ENCODE peak calls at places on chromosomes 16 and 17, in six cellular contexts. X, Q, W, G, V and H are unnamed samples.

GRCh38 chr16:22270525-22270924 is 26.7 kb upstream of the POLR3E start:
- DNase-seq in X (no peak), Q (no peak), W (no peak), G (no peak), V (no peak), H (no peak)

GRCh38 chr17:67602974-67603373 is 114.8 kb upstream of the NOL11 start:
- DNase-seq in X (peak), Q (peak), W (peak), G (peak), V (peak), H (peak)

GRCh38 chr16:73771676-73772075 is 524.9 kb upstream of the PSMD7 start:
- DNase-seq in X (no peak), Q (no peak), W (no peak), G (no peak), V (no peak), H (no peak)

GRCh38 chr16:89363621-89364393 is 126.6 kb downstream of the ANKRD11 start:
- DNase-seq in X (peak), Q (peak), W (peak), G (peak), V (no peak), H (no peak)

GRCh38 chr17:48555616-48556533 is 11.0 kb upstream of the HOXB2 start:
- DNase-seq in X (no peak), Q (peak), W (peak), G (peak), V (no peak), H (no peak)

GRCh38 chr17:63433746-63434591 is 12.1 kb downstream of the CYB561 start:
- DNase-seq in X (no peak), Q (no peak), W (peak), G (peak), V (no peak), H (no peak)

GRCh38 chr17:33435716-33436301 is 142.7 kb upstream of the ASIC2 start:
- DNase-seq in X (no peak), Q (no peak), W (no peak), G (peak), V (no peak), H (no peak)

GRCh38 chr17:42750730-42751356 is 6.0 kb upstream of the EZH1 start:
- DNase-seq in X (no peak), Q (no peak), W (no peak), G (no peak), V (no peak), H (no peak)

GRCh38 chr17:45296003-45296832 is 20.6 kb downstream of the MAP3K14 start:
- DNase-seq in X (no peak), Q (no peak), W (peak), G (peak), V (no peak), H (no peak)

GRCh38 chr17:47735536-47736011 is 2.5 kb downstream of the TBX21 start:
- DNase-seq in X (no peak), Q (peak), W (no peak), G (no peak), V (no peak), H (no peak)

GRCh38 chr17:4679652-4680051 is 24.3 kb downstream of the PELP1 start:
- DNase-seq in X (peak), Q (no peak), W (peak), G (peak), V (no peak), H (no peak)

GRCh38 chr16:22683258-22683657 is 130.7 kb upstream of the HS3ST2 start:
- DNase-seq in X (no peak), Q (no peak), W (no peak), G (no peak), V (no peak), H (no peak)

GRCh38 chr16:65975049-65975708 is 391.3 kb upstream of the CDH5 start:
- DNase-seq in X (peak), Q (no peak), W (peak), G (peak), V (no peak), H (peak)

GRCh38 chr17:32265896-32266388 is 310 bp downstream of the RHBDL3 start:
- DNase-seq in X (no peak), Q (no peak), W (no peak), G (no peak), V (no peak), H (no peak)

GRCh38 chr17:77034677-77035424 is 105.9 kb upstream of the SEC14L1 start:
- DNase-seq in X (no peak), Q (no peak), W (no peak), G (no peak), V (no peak), H (no peak)

GRCh38 chr17:10271004-10271620 is 72.7 kb upstream of the GAS7 start:
- DNase-seq in X (no peak), Q (no peak), W (no peak), G (no peak), V (no peak), H (no peak)

GRCh38 chr17:17752822-17753448 is 71.7 kb downstream of the RAI1 start:
- DNase-seq in X (peak), Q (peak), W (no peak), G (peak), V (no peak), H (no peak)

GRCh38 chr17:38733315-38734234 is 3.4 kb downstream of the CISD3 start:
- DNase-seq in X (peak), Q (peak), W (no peak), G (no peak), V (no peak), H (no peak)

GRCh38 chr17:50171371-50172071 is 5.7 kb downstream of the SGCA start:
- DNase-seq in X (no peak), Q (no peak), W (no peak), G (no peak), V (no peak), H (no peak)

GRCh38 chr17:64424318-64424717 is 24.6 kb upstream of the MILR1 start:
- DNase-seq in X (no peak), Q (no peak), W (no peak), G (peak), V (no peak), H (no peak)

GRCh38 chr16:86529160-86529559 is 18.8 kb downstream of the FOXF1 start:
- DNase-seq in X (no peak), Q (no peak), W (peak), G (peak), V (no peak), H (no peak)

GRCh38 chr16:17238285-17239028 is 232.3 kb downstream of the XYLT1 start:
- DNase-seq in X (no peak), Q (no peak), W (no peak), G (no peak), V (no peak), H (no peak)

GRCh38 chr16:52597772-52598483 is 51.0 kb upstream of the TOX3 start:
- DNase-seq in X (peak), Q (peak), W (no peak), G (no peak), V (peak), H (peak)

GRCh38 chr17:383771-384621 is 31.4 kb upstream of the RPH3AL start:
- DNase-seq in X (no peak), Q (no peak), W (no peak), G (no peak), V (no peak), H (no peak)

GRCh38 chr17:385195-385835 is 32.7 kb upstream of the RPH3AL start:
- DNase-seq in X (peak), Q (peak), W (no peak), G (peak), V (peak), H (no peak)

GRCh38 chr17:385836-386144 is 33.2 kb upstream of the RPH3AL start:
- DNase-seq in X (no peak), Q (no peak), W (no peak), G (no peak), V (no peak), H (no peak)

GRCh38 chr17:386145-386876 is 33.7 kb upstream of the RPH3AL start:
- DNase-seq in X (peak), Q (peak), W (no peak), G (peak), V (peak), H (no peak)

GRCh38 chr17:384622-385194 is 32.1 kb upstream of the RPH3AL start:
- DNase-seq in X (no peak), Q (no peak), W (no peak), G (no peak), V (no peak), H (no peak)
- H2BK120ac ChIP-seq in X (no peak), Q (no peak), W (no peak), G (peak), V (peak), H (no peak)

GRCh38 chr17:73072254-73072962 is 20.1 kb downstream of the SLC39A11 start:
- DNase-seq in X (no peak), Q (no peak), W (no peak), G (no peak), V (no peak), H (no peak)
- H2BK120ac ChIP-seq in X (no peak), Q (no peak), W (peak), G (no peak), V (no peak), H (no peak)

GRCh38 chr16:87853411-87854052 is 15.8 kb downstream of the SLC7A5 start:
- DNase-seq in X (peak), Q (peak), W (peak), G (peak), V (peak), H (peak)
- H2BK120ac ChIP-seq in X (peak), Q (no peak), W (peak), G (peak), V (no peak), H (peak)

GRCh38 chr17:39980402-39981206 is at the start of gene PSMD3:
- DNase-seq in X (peak), Q (peak), W (peak), G (peak), V (peak), H (peak)

GRCh38 chr17:39981207-39982068 is 831 bp downstream of the PSMD3 start:
- DNase-seq in X (peak), Q (no peak), W (no peak), G (peak), V (no peak), H (no peak)

GRCh38 chr17:39979865-39980401 is 674 bp upstream of the PSMD3 start:
- DNase-seq in X (peak), Q (peak), W (peak), G (peak), V (no peak), H (no peak)

GRCh38 chr17:39979021-39979660 is 1.5 kb upstream of the PSMD3 start:
- DNase-seq in X (peak), Q (no peak), W (peak), G (peak), V (no peak), H (no peak)

GRCh38 chr17:39982069-39982371 is 1.4 kb downstream of the PSMD3 start:
- DNase-seq in X (no peak), Q (no peak), W (no peak), G (no peak), V (no peak), H (no peak)
- H2BK120ac ChIP-seq in X (no peak), Q (no peak), W (no peak), G (no peak), V (no peak), H (no peak)

GRCh38 chr17:79686476-79686875 is 44.3 kb upstream of the ENPP7 start:
- DNase-seq in X (no peak), Q (no peak), W (no peak), G (no peak), V (no peak), H (no peak)
- H2BK120ac ChIP-seq in X (no peak), Q (no peak), W (no peak), G (no peak), V (no peak), H (no peak)

GRCh38 chr17:57947369-57947768 is 7.8 kb downstream of the CUEDC1 start:
- DNase-seq in X (no peak), Q (no peak), W (no peak), G (no peak), V (no peak), H (no peak)
- H2BK120ac ChIP-seq in X (no peak), Q (no peak), W (peak), G (peak), V (no peak), H (no peak)

GRCh38 chr17:51260237-51260959 is at the start of gene UTP18:
- DNase-seq in X (peak), Q (peak), W (peak), G (peak), V (peak), H (peak)
- H2BK120ac ChIP-seq in X (no peak), Q (peak), W (peak), G (peak), V (peak), H (no peak)

GRCh38 chr17:60602385-60602742 is 2.4 kb downstream of the PPM1D start:
- DNase-seq in X (peak), Q (no peak), W (no peak), G (peak), V (no peak), H (no peak)

GRCh38 chr17:60599620-60600489 is at the start of gene PPM1D:
- DNase-seq in X (peak), Q (peak), W (peak), G (peak), V (peak), H (peak)

GRCh38 chr17:60601443-60602384 is 1.7 kb downstream of the PPM1D start:
- DNase-seq in X (peak), Q (peak), W (peak), G (peak), V (peak), H (peak)

GRCh38 chr17:60599220-60599619 is 773 bp upstream of the PPM1D start:
- DNase-seq in X (no peak), Q (no peak), W (no peak), G (no peak), V (no peak), H (no peak)

DNA sequence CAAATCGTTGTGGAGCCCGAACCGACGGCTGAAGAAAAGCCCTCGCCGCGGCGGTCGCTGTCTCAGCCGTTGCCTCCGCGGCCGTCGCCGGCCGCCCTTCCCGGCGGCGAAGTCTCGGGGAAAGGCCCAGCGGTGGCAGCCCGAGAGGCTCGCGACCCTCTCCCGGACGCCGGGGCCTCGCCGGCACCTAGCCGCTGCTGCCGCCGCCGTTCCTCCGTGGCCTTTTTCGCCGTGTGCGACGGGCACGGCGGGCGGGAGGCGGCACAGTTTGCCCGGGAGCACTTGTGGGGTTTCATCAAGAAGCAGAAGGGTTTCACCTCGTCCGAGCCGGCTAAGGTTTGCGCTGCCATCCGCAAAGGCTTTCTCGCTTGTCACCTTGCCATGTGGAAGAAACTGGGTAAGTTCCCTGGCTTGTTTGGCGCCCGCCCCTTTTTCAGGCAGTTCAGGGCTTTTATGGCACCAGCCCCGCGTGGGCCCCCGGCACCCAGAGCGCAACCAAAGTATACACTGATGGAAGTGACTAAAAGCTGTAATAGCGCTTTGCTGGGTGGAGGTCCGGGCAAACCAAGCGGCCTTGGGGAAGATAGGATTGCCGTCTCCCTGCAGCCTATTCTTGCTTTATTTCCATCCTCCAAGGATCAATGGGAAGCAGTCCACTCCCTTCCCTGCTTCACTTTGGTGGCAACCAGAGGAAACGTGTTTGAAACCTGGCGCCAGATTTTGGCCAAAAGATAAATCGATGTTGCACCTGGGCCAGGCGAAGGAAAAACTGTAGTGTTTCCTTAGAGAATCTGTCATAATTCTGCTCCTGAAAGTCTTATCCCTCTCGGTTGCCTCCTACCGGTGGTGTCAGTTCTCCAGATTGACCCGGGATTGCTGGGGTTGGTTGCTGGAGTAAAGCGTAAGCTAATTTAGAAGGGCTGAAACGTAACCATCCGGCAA is 768 bp downstream of the PPM1D start:
- DNase-seq in X (peak), Q (peak), W (peak), G (peak), V (peak), H (peak)
- H2BK120ac ChIP-seq in X (peak), Q (no peak), W (peak), G (peak), V (no peak), H (no peak)

GRCh38 chr16:6949240-6949639 is 383.4 kb upstream of the RBFOX1 start:
- DNase-seq in X (no peak), Q (no peak), W (no peak), G (no peak), V (no peak), H (no peak)
- H2BK120ac ChIP-seq in X (no peak), Q (no peak), W (no peak), G (no peak), V (no peak), H (no peak)

GRCh38 chr17:55440391-55440790 is 18.8 kb upstream of the MMD start:
- DNase-seq in X (no peak), Q (no peak), W (no peak), G (no peak), V (no peak), H (no peak)

GRCh38 chr17:55443904-55444303 is 22.3 kb upstream of the MMD start:
- DNase-seq in X (no peak), Q (no peak), W (no peak), G (no peak), V (no peak), H (no peak)

GRCh38 chr17:55442953-55443683 is 21.5 kb upstream of the MMD start:
- DNase-seq in X (no peak), Q (no peak), W (peak), G (peak), V (no peak), H (no peak)

GRCh38 chr17:55441544-55441943 is 19.9 kb upstream of the MMD start:
- DNase-seq in X (no peak), Q (no peak), W (no peak), G (no peak), V (no peak), H (no peak)

DNA sequence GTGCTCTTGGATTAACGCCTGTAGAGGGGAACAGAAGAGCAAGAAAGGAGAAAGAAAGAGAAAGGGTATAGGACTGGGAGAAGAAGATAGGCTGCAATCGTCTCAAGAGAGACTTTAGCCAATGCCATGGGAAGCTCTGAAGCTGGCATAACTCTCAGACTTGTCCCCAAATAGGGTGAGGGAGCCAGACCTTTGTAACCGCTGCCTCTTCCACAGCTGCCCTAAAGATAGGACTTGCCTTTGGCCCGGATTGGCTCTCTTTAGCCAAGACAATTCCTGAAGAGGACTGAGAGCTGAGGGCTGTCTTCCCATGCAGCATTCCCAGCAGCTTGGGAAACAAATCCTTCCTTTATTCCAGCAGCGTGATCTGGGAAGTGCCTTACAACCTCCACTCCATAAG is 20.8 kb upstream of the MMD start:
- DNase-seq in X (no peak), Q (no peak), W (no peak), G (no peak), V (no peak), H (no peak)
- H2BK120ac ChIP-seq in X (no peak), Q (no peak), W (peak), G (peak), V (no peak), H (no peak)